ENCODE peak calls at places on chromosomes 16 and 17, in nine cellular contexts. F is AG04449; A is CD8-positive, alpha-beta T cell; R is HCT116; Z is fibroblast of lung; Y is heart left ventricle; T is left ventricle myocardium inferior; L is pancreas; N is kidney. M is an unnamed sample.

GRCh38 chr16:90008708-90009145 is 10.5 kb downstream of the DBNDD1 start:
- DNase-seq in F (no peak), A (peak), R (no peak), Z (peak), Y (no peak), T (no peak), L (no peak), N (no peak), M (no peak)

GRCh38 chr16:5649762-5650445 is 552.3 kb upstream of the EEF2KMT start:
- DNase-seq in F (no peak), A (no peak), R (no peak), Z (no peak), Y (no peak), T (no peak), L (no peak), N (no peak), M (no peak)

GRCh38 chr16:3854740-3855139 is 25.8 kb downstream of the CREBBP start:
- DNase-seq in F (no peak), A (no peak), R (no peak), Z (no peak), Y (no peak), T (no peak), L (no peak), N (no peak), M (no peak)

GRCh38 chr17:59950049-59950448 is 14.5 kb downstream of the RNFT1 start:
- DNase-seq in F (no peak), A (no peak), R (no peak), Z (no peak), Y (no peak), T (no peak), L (no peak), N (no peak), M (no peak)

GRCh38 chr17:66372182-66372581 is 69.8 kb downstream of the PRKCA start:
- DNase-seq in F (no peak), A (no peak), R (no peak), Z (no peak), Y (no peak), T (no peak), L (no peak), N (no peak), M (no peak)

GRCh38 chr17:20613248-20613647 is 33.7 kb downstream of the CDRT15L2 start:
- DNase-seq in F (no peak), A (no peak), R (no peak), Z (no peak), Y (no peak), T (no peak), L (no peak), N (no peak), M (no peak)

GRCh38 chr17:2172447-2172938 is 117.6 kb downstream of the HIC1 start:
- DNase-seq in F (no peak), A (no peak), R (no peak), Z (peak), Y (no peak), T (peak), L (peak), N (no peak), M (peak)

GRCh38 chr16:17024514-17024913 is 446.2 kb downstream of the XYLT1 start:
- DNase-seq in F (no peak), A (no peak), R (no peak), Z (no peak), Y (no peak), T (no peak), L (no peak), N (no peak), M (no peak)

GRCh38 chr17:29591737-29592624 is 951 bp upstream of the ANKRD13B start:
- DNase-seq in F (no peak), A (peak), R (peak), Z (peak), Y (peak), T (peak), L (peak), N (peak), M (peak)
- H3K4me3 ChIP-seq in F (peak), A (peak), R (peak), Z (no peak), Y (no peak), T (peak), L (peak), N (peak), M (peak)

GRCh38 chr17:32659419-32659842 is 172.6 kb downstream of the CDK5R1 start:
- DNase-seq in F (peak), A (peak), R (peak), Z (peak), Y (peak), T (peak), L (peak), N (no peak), M (peak)
- TF ChIP-seq CTCF in F (peak), A (peak), R (peak), Z (peak), Y (peak), T (peak), L (peak), N (peak), M (peak)

GRCh38 chr17:17700251-17700969 is 19.2 kb downstream of the RAI1 start:
- DNase-seq in F (no peak), A (no peak), R (no peak), Z (no peak), Y (no peak), T (no peak), L (no peak), N (no peak), M (no peak)

GRCh38 chr17:17702821-17703607 is 21.8 kb downstream of the RAI1 start:
- DNase-seq in F (no peak), A (no peak), R (no peak), Z (no peak), Y (no peak), T (peak), L (no peak), N (no peak), M (peak)

GRCh38 chr17:17701658-17702057 is 20.4 kb downstream of the RAI1 start:
- DNase-seq in F (no peak), A (no peak), R (no peak), Z (no peak), Y (no peak), T (no peak), L (no peak), N (no peak), M (no peak)

GRCh38 chr17:17702370-17702769 is 21.1 kb downstream of the RAI1 start:
- DNase-seq in F (no peak), A (no peak), R (no peak), Z (no peak), Y (no peak), T (no peak), L (no peak), N (no peak), M (no peak)

DNA sequence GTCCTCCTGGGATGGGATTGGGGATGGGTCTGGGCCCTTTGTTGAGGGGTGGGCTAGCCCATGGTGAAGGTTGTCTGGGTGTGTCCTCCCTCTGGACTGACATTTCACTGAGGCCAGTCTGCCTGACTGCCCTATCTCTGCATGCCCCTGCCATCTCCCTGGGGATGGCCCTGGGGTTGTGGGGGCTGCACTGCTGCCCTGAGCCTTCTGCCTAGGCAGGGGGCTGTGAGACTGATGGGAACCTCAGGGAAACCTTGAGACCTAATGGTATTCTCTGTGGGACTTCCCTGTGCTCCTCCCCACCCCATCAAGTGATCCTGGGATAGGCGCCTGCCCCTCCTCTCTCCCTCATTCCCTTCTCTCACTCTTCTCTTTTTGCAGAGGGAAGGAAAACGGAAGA is 19.9 kb downstream of the RAI1 start:
- DNase-seq in F (no peak), A (no peak), R (no peak), Z (no peak), Y (no peak), T (no peak), L (no peak), N (no peak), M (no peak)
- H3K4me3 ChIP-seq in F (no peak), A (no peak), R (no peak), Z (no peak), Y (no peak), T (peak), L (no peak), N (no peak), M (no peak)

GRCh38 chr17:36864827-36865320 is 72.4 kb upstream of the LHX1 start:
- DNase-seq in F (no peak), A (no peak), R (no peak), Z (no peak), Y (no peak), T (no peak), L (no peak), N (no peak), M (no peak)
- TF ChIP-seq CTCF in F (no peak), A (no peak), R (no peak), Z (no peak), Y (no peak), T (no peak), L (no peak), N (no peak), M (no peak)

DNA sequence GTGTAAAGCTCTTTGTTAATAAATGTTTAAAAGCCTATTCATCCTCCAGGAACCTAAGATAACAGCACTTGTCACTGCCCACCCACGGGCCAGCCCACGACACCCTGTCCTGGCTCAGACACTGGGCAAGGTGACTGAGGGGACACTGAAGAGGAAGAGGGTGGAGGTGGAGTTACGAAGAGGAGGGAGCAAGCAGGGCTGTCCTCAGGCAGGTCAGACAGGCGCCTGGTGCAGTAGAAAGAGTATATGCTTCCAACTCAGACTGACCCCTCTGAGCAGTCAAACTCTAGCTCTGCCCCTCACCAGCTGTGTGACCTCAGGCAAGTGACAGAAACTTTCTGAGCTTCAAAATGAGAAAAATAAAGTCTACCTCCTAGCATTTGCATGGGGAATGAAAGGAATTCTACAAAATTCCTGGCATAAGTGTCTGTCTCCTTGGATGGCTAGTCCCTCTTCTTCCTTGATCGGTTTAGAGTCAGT is 22.8 kb downstream of the TEX2 start:
- DNase-seq in F (no peak), A (no peak), R (no peak), Z (no peak), Y (peak), T (no peak), L (no peak), N (peak), M (no peak)
- H3K4me3 ChIP-seq in F (no peak), A (no peak), R (no peak), Z (no peak), Y (no peak), T (peak), L (no peak), N (no peak), M (no peak)

GRCh38 chr17:80899402-80900268 is 92.0 kb upstream of the CHMP6 start:
- DNase-seq in F (no peak), A (peak), R (peak), Z (no peak), Y (no peak), T (no peak), L (peak), N (peak), M (peak)
- TF ChIP-seq CTCF in F (peak), A (peak), R (peak), Z (peak), Y (peak), T (peak), L (peak), N (peak), M (peak)

M was measured in fibroblast of mammary gland.